ENCODE peak calls at places on chromosome 20, in four cellular contexts. Q, O, G and R are unnamed samples.

GRCh38 chr20:40966103-40966502 is 62.5 kb upstream of the TOP1 start:
- DNase-seq in Q (no peak), O (no peak), G (no peak), R (no peak)

GRCh38 chr20:48459729-48460395 is 367.9 kb downstream of the PREX1 start:
- DNase-seq in Q (no peak), O (no peak), G (no peak), R (no peak)

GRCh38 chr20:48722737-48723191 is 105.0 kb downstream of the PREX1 start:
- DNase-seq in Q (no peak), O (no peak), G (no peak), R (no peak)

GRCh38 chr20:62831854-62832211 is 15.0 kb downstream of the COL9A3 start:
- DNase-seq in Q (no peak), O (no peak), G (no peak), R (peak)

GRCh38 chr20:53208110-53208908 is 236.2 kb downstream of the TSHZ2 start:
- DNase-seq in Q (peak), G (no peak), O (no peak), R (no peak)

GRCh38 chr20:16947346-16947943 is 199.3 kb downstream of the OTOR start:
- DNase-seq in G (no peak), O (no peak), Q (no peak), R (no peak)

GRCh38 chr20:10304474-10305046 is 85.9 kb downstream of the SNAP25 start:
- DNase-seq in O (no peak), G (no peak), Q (no peak), R (no peak)

GRCh38 chr20:25227317-25227831 is 20.5 kb upstream of the PYGB start:
- DNase-seq in Q (no peak), G (no peak), O (peak), R (no peak)

GRCh38 chr20:23152308-23152892 is 66.3 kb upstream of the CD93 start:
- DNase-seq in Q (no peak), G (no peak), O (no peak), R (peak)

GRCh38 chr20:11703119-11703518 is 214.6 kb upstream of the BTBD3 start:
- DNase-seq in G (no peak), Q (no peak), O (no peak), R (no peak)

GRCh38 chr20:37943501-37944455 is 40.9 kb downstream of the VSTM2L start:
- DNase-seq in O (no peak), G (peak), Q (no peak), R (no peak)

GRCh38 chr20:41249781-41250281 is 67.7 kb downstream of the ZHX3 start:
- DNase-seq in O (peak), G (no peak), Q (no peak), R (peak)

GRCh38 chr20:63957004-63957689 is 931 bp upstream of the UCKL1 start:
- DNase-seq in Q (peak), G (no peak), O (peak), R (peak)

GRCh38 chr20:63955281-63955845 is 853 bp downstream of the UCKL1 start:
- DNase-seq in G (peak), Q (no peak), O (no peak), R (peak)

GRCh38 chr20:63957690-63958441 is 1.6 kb upstream of the UCKL1 start:
- DNase-seq in G (no peak), Q (no peak), O (peak), R (peak)

GRCh38 chr20:63956664-63957003 is 418 bp upstream of the UCKL1 start:
- DNase-seq in Q (no peak), G (no peak), O (no peak), R (no peak)

GRCh38 chr20:63955846-63956663 is at the start of gene UCKL1:
- DNase-seq in Q (peak), G (peak), O (peak), R (peak)
- TF ChIP-seq CTCF in Q (no peak), G (no peak), O (peak), R (no peak)

DNA sequence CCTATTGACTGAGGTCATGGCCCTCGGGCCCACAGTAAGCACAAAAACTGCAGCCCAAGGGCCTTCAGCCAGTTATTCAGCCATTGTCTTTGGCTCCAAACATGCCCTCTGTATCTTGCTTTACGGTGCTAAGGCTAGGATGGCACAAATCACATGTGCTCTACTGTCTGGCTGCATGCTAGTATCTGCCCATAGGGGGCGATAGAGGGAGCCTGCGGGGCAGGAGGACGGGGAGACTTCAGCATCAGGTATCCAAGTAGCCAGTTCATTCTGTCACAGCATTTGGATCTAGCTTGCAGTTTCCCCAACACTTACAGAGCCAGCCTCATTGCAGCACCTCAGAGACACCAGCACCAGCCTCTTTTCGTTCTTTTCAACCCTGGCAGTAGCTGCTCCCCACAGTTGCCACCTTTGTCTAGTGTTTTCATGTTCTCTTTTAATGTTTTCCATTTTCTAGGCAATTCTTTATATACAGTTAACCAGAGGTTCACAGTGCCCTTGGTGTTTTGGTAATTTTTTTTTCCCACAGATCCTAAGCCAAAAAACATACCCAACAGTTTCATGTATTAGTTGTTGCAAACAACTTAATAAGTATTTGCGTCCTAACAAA is 705.9 kb downstream of the PTPRT start:
- DNase-seq in O (no peak), G (no peak), Q (peak), R (no peak)
- TF ChIP-seq CTCF in O (no peak), G (peak), Q (peak), R (peak)

GRCh38 chr20:297098-297924 is at the start of gene ZCCHC3:
- DNase-seq in O (peak), Q (peak), G (peak), R (peak)
- TF ChIP-seq CTCF in O (no peak), Q (peak), G (peak), R (peak)

GRCh38 chr20:19291024-19291817 is 78.8 kb downstream of the SLC24A3 start:
- DNase-seq in O (no peak), G (no peak), Q (no peak), R (no peak)

GRCh38 chr20:19288061-19288460 is 75.6 kb downstream of the SLC24A3 start:
- DNase-seq in O (no peak), Q (no peak), G (no peak), R (no peak)

GRCh38 chr20:19291818-19292132 is 79.3 kb downstream of the SLC24A3 start:
- DNase-seq in G (no peak), Q (no peak), O (no peak), R (no peak)

GRCh38 chr20:19288636-19289035 is 76.2 kb downstream of the SLC24A3 start:
- DNase-seq in G (no peak), Q (no peak), O (no peak), R (no peak)

DNA sequence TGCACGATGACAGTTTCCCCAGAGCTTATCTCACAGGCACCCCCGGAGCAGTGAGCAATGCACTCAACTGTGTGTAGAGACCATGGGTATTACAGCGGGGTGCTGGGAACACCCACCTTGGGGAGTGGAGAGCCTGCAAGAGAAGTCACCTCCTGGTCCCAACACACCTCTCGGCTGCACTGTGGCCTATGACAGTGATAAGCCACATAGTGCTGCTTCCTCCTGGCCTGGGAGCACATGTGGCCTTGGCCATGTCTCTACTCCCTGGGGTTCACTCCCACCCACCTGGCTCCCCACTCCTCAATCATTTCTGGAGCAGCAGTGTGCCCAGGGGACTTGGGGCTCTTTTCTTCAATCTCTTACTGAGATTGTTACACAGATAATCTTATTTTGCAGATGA is 77.0 kb downstream of the SLC24A3 start:
- DNase-seq in Q (no peak), O (no peak), G (no peak), R (no peak)
- TF ChIP-seq CTCF in Q (no peak), O (no peak), G (no peak), R (no peak)